ENCODE peak calls at places on chromosomes 6 and 20, in five cellular contexts. K is ovary; F is A673; Z is CD4-positive, CD25-positive, alpha-beta regulatory T cell; O is pancreas. N is an unnamed sample.

GRCh38 chr20:49534314-49534713 is 33.6 kb downstream of the PTGIS start:
- DNase-seq in K (peak), F (peak), Z (peak), O (no peak), N (no peak)

GRCh38 chr20:51195990-51196389 is 173.1 kb upstream of the KCNG1 start:
- DNase-seq in K (no peak), F (no peak), Z (no peak), O (no peak), N (no peak)

GRCh38 chr6:119171442-119171841 is 93.0 kb upstream of the FAM184A start:
- DNase-seq in K (no peak), F (no peak), Z (no peak), O (no peak), N (no peak)

GRCh38 chr6:5175195-5175594 is 85.6 kb downstream of the LYRM4 start:
- DNase-seq in K (no peak), F (peak), Z (no peak), O (no peak), N (no peak)

GRCh38 chr20:56414842-56415765 is 3.0 kb downstream of the CASS4 start:
- DNase-seq in K (no peak), F (no peak), Z (peak), O (no peak), N (no peak)

GRCh38 chr6:81844686-81845085 is 92.2 kb upstream of the TENT5A start:
- DNase-seq in K (no peak), F (no peak), Z (no peak), O (no peak), N (no peak)

GRCh38 chr6:167566711-167567141 is 241.8 kb downstream of the TTLL2 start:
- DNase-seq in K (no peak), F (no peak), Z (no peak), O (no peak), N (no peak)

GRCh38 chr20:22274330-22274729 is 310.0 kb downstream of the FOXA2 start:
- DNase-seq in K (no peak), F (no peak), Z (no peak), O (no peak), N (no peak)

GRCh38 chr6:170421921-170422320 is 115.4 kb downstream of the FAM120B start:
- DNase-seq in K (no peak), F (no peak), Z (no peak), O (no peak), N (no peak)

GRCh38 chr20:34768105-34768504 is 57.3 kb downstream of the NCOA6 start:
- DNase-seq in K (no peak), F (no peak), Z (no peak), O (no peak), N (no peak)

GRCh38 chr6:125469915-125470314 is 168.1 kb upstream of the HDDC2 start:
- DNase-seq in K (no peak), F (no peak), Z (no peak), O (no peak), N (no peak)

GRCh38 chr6:50361641-50362331 is 312.1 kb upstream of the DEFB112 start:
- DNase-seq in K (no peak), F (peak), Z (no peak), O (no peak), N (no peak)

GRCh38 chr6:157726892-157727628 is 96.0 kb upstream of the SNX9 start:
- DNase-seq in K (no peak), F (no peak), Z (no peak), O (no peak), N (peak)

GRCh38 chr20:8128291-8129046 is 3.6 kb upstream of the PLCB1 start:
- DNase-seq in K (no peak), F (no peak), Z (no peak), O (no peak), N (no peak)

GRCh38 chr20:59456342-59457132 is 147.8 kb upstream of the PHACTR3 start:
- DNase-seq in K (no peak), F (no peak), Z (no peak), O (no peak), N (no peak)

GRCh38 chr6:75246386-75246785 is 2.8 kb upstream of the COX7A2 start:
- DNase-seq in K (no peak), F (no peak), Z (no peak), O (no peak), N (no peak)

GRCh38 chr6:36546664-36546957 is 668 bp downstream of the STK38 start:
- DNase-seq in K (no peak), F (peak), Z (no peak), O (no peak), N (no peak)

GRCh38 chr20:62704341-62704948 is 4.2 kb upstream of the NTSR1 start:
- DNase-seq in K (peak), F (peak), Z (no peak), O (peak), N (peak)

GRCh38 chr6:149324428-149324827 is 6.9 kb downstream of the TAB2 start:
- DNase-seq in K (no peak), F (no peak), Z (no peak), O (no peak), N (no peak)

GRCh38 chr6:31676904-31677303 is 4.0 kb downstream of the LY6G5C start:
- DNase-seq in K (no peak), F (no peak), Z (no peak), O (no peak), N (no peak)

GRCh38 chr6:88760091-88760490 is 203.3 kb downstream of the RNGTT start:
- DNase-seq in K (no peak), F (no peak), Z (no peak), O (no peak), N (no peak)

GRCh38 chr6:157891544-157892362 is 68.7 kb downstream of the SNX9 start:
- DNase-seq in K (no peak), F (no peak), Z (no peak), O (no peak), N (no peak)

GRCh38 chr6:40972814-40973213 is 66.2 kb downstream of the UNC5CL start:
- DNase-seq in K (no peak), F (no peak), Z (no peak), O (no peak), N (no peak)

GRCh38 chr6:167485186-167485978 is 160.5 kb downstream of the TTLL2 start:
- DNase-seq in K (no peak), F (peak), Z (no peak), O (no peak), N (no peak)

GRCh38 chr6:108561742-108562502 is 1.2 kb downstream of the FOXO3 start:
- DNase-seq in K (peak), F (peak), Z (no peak), O (peak), N (no peak)

GRCh38 chr20:59661621-59662020 is 57.3 kb downstream of the PHACTR3 start:
- DNase-seq in K (no peak), F (no peak), Z (no peak), O (no peak), N (no peak)

GRCh38 chr6:14165091-14165490 is 47.5 kb downstream of the CD83 start:
- DNase-seq in K (no peak), F (no peak), Z (no peak), O (no peak), N (no peak)

GRCh38 chr6:6509304-6509703 is 79.2 kb upstream of the LY86 start:
- DNase-seq in K (no peak), F (no peak), Z (no peak), O (no peak), N (no peak)

GRCh38 chr6:45420083-45420908 is 42.6 kb upstream of the SUPT3H start:
- DNase-seq in K (peak), F (peak), Z (peak), O (no peak), N (no peak)

GRCh38 chr20:8581451-8582183 is 449.6 kb downstream of the PLCB1 start:
- DNase-seq in K (no peak), F (no peak), Z (no peak), O (no peak), N (no peak)

GRCh38 chr20:58618694-58619540 is 32.2 kb upstream of the STX16 start:
- DNase-seq in K (no peak), F (no peak), Z (no peak), O (no peak), N (no peak)

GRCh38 chr20:35342154-35342769 is 50.0 kb upstream of the FAM83C start:
- DNase-seq in K (no peak), F (no peak), Z (no peak), O (no peak), N (no peak)

GRCh38 chr6:33000053-33000452 is 9.3 kb downstream of the HLA-DOA start:
- DNase-seq in K (no peak), F (peak), Z (no peak), O (no peak), N (no peak)

GRCh38 chr6:44738652-44739141 is 351.2 kb downstream of the CDC5L start:
- DNase-seq in K (no peak), F (peak), Z (no peak), O (no peak), N (no peak)

GRCh38 chr6:14917101-14917500 is 328.8 kb upstream of the JARID2 start:
- DNase-seq in K (no peak), F (no peak), Z (no peak), O (no peak), N (no peak)

GRCh38 chr6:149734915-149735314 is 11.4 kb downstream of the NUP43 start:
- DNase-seq in K (no peak), F (no peak), Z (no peak), O (no peak), N (no peak)

GRCh38 chr20:33480071-33480470 is 9.8 kb upstream of the CBFA2T2 start:
- DNase-seq in K (no peak), F (no peak), Z (no peak), O (no peak), N (no peak)

GRCh38 chr6:16711551-16712249 is 49.6 kb downstream of the ATXN1 start:
- DNase-seq in K (no peak), F (no peak), Z (peak), O (no peak), N (no peak)

GRCh38 chr6:127939442-127940066 is 38.7 kb upstream of the THEMIS start:
- DNase-seq in K (no peak), F (no peak), Z (no peak), O (no peak), N (no peak)

GRCh38 chr6:127937747-127938146 is 36.9 kb upstream of the THEMIS start:
- DNase-seq in K (no peak), F (no peak), Z (no peak), O (no peak), N (no peak)

GRCh38 chr6:127937102-127937501 is 36.2 kb upstream of the THEMIS start:
- DNase-seq in K (no peak), F (no peak), Z (no peak), O (no peak), N (no peak)

GRCh38 chr6:127941228-127941627 is 40.4 kb upstream of the THEMIS start:
- DNase-seq in K (no peak), F (no peak), Z (no peak), O (no peak), N (no peak)

GRCh38 chr6:127938701-127939100 is 37.8 kb upstream of the THEMIS start:
- DNase-seq in K (no peak), F (peak), Z (no peak), O (no peak), N (no peak)
- H3K27ac ChIP-seq in K (no peak), F (no peak), Z (no peak), O (no peak), N (no peak)

GRCh38 chr20:36786663-36787062 is 13.1 kb upstream of the DSN1 start:
- DNase-seq in K (no peak), F (no peak), Z (no peak), O (no peak), N (no peak)
- H3K4me3 ChIP-seq in K (no peak), F (no peak), Z (no peak), O (no peak), N (no peak)

GRCh38 chr6:18444176-18444575 is 57.0 kb downstream of the RNF144B start:
- DNase-seq in K (no peak), F (no peak), Z (no peak), O (no peak), N (no peak)
- H3K27ac ChIP-seq in K (no peak), F (no peak), Z (no peak), O (no peak), N (no peak)

GRCh38 chr20:38258545-38259223 is 1.9 kb downstream of the KIAA1755 start:
- DNase-seq in K (no peak), F (no peak), Z (no peak), O (no peak), N (no peak)

GRCh38 chr20:38256966-38257365 is 3.6 kb downstream of the KIAA1755 start:
- DNase-seq in K (no peak), F (no peak), Z (no peak), O (no peak), N (no peak)

GRCh38 chr20:38261054-38261390 is 487 bp upstream of the KIAA1755 start:
- DNase-seq in K (no peak), F (no peak), Z (no peak), O (no peak), N (no peak)

GRCh38 chr20:38260378-38261053 is at the start of gene KIAA1755:
- DNase-seq in K (peak), F (no peak), Z (no peak), O (no peak), N (no peak)

DNA sequence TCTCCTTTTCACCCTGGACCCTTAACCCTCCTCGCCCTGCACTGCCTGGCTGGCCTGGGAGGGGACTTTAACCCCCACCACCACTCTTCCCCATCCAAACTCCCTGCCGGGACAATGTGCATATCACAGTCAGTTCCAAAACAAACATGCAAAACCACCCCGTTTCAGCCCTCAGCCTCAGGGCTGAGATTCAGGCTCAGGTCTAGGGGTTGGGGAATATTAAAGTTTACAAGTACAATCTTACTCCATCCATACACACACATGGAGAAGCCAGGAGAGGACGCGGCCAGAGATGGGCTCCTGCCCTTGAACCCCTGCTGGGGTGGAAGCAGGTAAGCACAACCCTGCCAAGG is 534 bp downstream of the KIAA1755 start:
- DNase-seq in K (no peak), F (no peak), Z (no peak), O (no peak), N (no peak)
- H3K4me3 ChIP-seq in K (peak), F (no peak), Z (no peak), O (peak), N (peak)

DNA sequence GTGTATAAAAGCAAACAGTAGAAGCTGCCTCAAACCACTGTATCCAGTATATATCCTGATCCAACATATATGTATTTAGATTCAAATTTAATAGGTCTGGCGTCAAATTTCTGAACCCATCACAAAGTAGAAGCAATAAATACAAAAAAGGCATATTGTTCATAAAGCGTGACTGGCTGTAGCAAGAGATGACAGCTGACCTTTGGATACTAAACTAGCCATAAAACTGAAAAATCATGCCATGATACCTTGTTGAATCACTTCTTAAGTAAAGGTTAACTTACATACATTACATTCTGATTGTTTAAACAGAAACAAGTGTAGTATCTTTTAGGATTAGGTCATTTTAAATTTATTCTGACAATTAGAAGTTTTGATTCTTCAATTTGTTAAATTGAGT is 372.0 kb upstream of the FLRT3 start:
- DNase-seq in K (no peak), F (no peak), Z (no peak), O (no peak), N (no peak)
- H3K27ac ChIP-seq in K (no peak), F (no peak), Z (no peak), O (no peak), N (no peak)

GRCh38 chr20:43558412-43559146 is at the start of gene SGK2:
- DNase-seq in K (no peak), F (no peak), Z (no peak), O (peak), N (no peak)

GRCh38 chr20:43559588-43559987 is 761 bp downstream of the SGK2 start:
- DNase-seq in K (no peak), F (no peak), Z (no peak), O (peak), N (no peak)

GRCh38 chr20:43560974-43561373 is 2.1 kb downstream of the SGK2 start:
- DNase-seq in K (no peak), F (no peak), Z (no peak), O (no peak), N (no peak)

GRCh38 chr20:43563429-43563828 is 4.6 kb downstream of the SGK2 start:
- DNase-seq in K (no peak), F (peak), Z (no peak), O (no peak), N (no peak)

DNA sequence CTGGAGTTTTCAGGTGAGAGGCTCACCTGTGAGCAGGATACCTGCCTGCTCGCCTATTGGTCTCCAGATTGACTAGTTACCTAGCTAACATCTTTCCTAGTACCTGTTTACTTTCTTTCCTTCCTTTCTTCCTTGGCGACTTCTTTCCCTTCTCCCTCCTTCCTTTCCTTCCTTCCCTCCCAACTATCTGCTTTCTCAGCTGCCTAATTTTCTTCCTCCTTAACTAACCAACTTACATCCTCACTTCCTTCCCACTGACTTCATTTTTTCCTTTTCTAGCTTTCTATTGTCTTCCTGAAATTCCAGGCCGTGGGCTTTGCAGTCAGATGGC is 285 bp downstream of the SGK2 start:
- DNase-seq in K (no peak), F (no peak), Z (no peak), O (no peak), N (no peak)
- H3K4me3 ChIP-seq in K (no peak), F (no peak), Z (no peak), O (peak), N (no peak)

GRCh38 chr6:134873500-134874388 is 76.2 kb downstream of the ALDH8A1 start:
- DNase-seq in K (no peak), F (no peak), Z (no peak), O (no peak), N (no peak)

GRCh38 chr6:134880487-134881190 is 69.3 kb downstream of the ALDH8A1 start:
- DNase-seq in K (no peak), F (peak), Z (no peak), O (no peak), N (no peak)

GRCh38 chr6:134878136-134878535 is 71.8 kb downstream of the ALDH8A1 start:
- DNase-seq in K (no peak), F (no peak), Z (no peak), O (no peak), N (no peak)

GRCh38 chr6:134870677-134871498 is 79.0 kb downstream of the ALDH8A1 start:
- DNase-seq in K (no peak), F (no peak), Z (no peak), O (no peak), N (no peak)

GRCh38 chr6:134875367-134875766 is 74.5 kb downstream of the ALDH8A1 start:
- DNase-seq in K (no peak), F (no peak), Z (no peak), O (no peak), N (no peak)
- H3K27ac ChIP-seq in K (no peak), F (no peak), Z (no peak), O (no peak), N (no peak)

GRCh38 chr20:10652185-10652584 is 21.6 kb downstream of the JAG1 start:
- DNase-seq in K (peak), F (peak), Z (no peak), O (no peak), N (no peak)
- H3K4me3 ChIP-seq in K (no peak), F (no peak), Z (no peak), O (no peak), N (no peak)

GRCh38 chr6:73032586-73032985 is 192.7 kb downstream of the KHDC1L start:
- DNase-seq in K (no peak), F (no peak), Z (no peak), O (no peak), N (no peak)
- H3K27ac ChIP-seq in K (no peak), F (no peak), Z (no peak), O (no peak), N (no peak)

N was measured in tibial nerve.